ENCODE peak calls at places on chromosomes 1 and 21, in four cellular contexts. H is heart left ventricle; Y is body of pancreas; D is CD8-positive, alpha-beta memory T cell. I is an unnamed sample. For H3K4me1 and H3K9me3, the result is how much of the 10 kb centered on the place peaks cover.

GRCh38 chr1:182739545-182739944 is 50.0 kb upstream of the NPL start:
- DNase-seq in D (no peak), Y (no peak), H (no peak), I (no peak)

GRCh38 chr1:232979596-232979995 is 29.2 kb downstream of the NTPCR start:
- DNase-seq in D (no peak), Y (no peak), H (no peak), I (peak)

GRCh38 chr1:93775224-93775623 is 93.6 kb upstream of the BCAR3 start:
- DNase-seq in H (no peak), D (no peak), Y (no peak), I (no peak)

GRCh38 chr1:233327938-233328660 is 575 bp downstream of the MAP3K21 start:
- DNase-seq in D (peak), H (peak), Y (peak), I (no peak)

GRCh38 chr1:27113861-27114260 is 41.1 kb downstream of the SLC9A1 start:
- DNase-seq in Y (no peak), H (no peak), D (peak), I (no peak)

GRCh38 chr1:53851571-53852282 is 13.6 kb upstream of the NDC1 start:
- DNase-seq in H (no peak), Y (peak), D (no peak), I (no peak)

GRCh38 chr1:98677288-98677687 is 15.8 kb downstream of the SNX7 start:
- DNase-seq in Y (no peak), H (no peak), D (no peak), I (no peak)

GRCh38 chr21:44737706-44738354 is 26.5 kb upstream of the TSPEAR start:
- DNase-seq in Y (no peak), D (no peak), H (no peak), I (no peak)

GRCh38 chr21:42609806-42610205 is 43.6 kb upstream of the PDE9A start:
- DNase-seq in H (no peak), Y (no peak), D (peak), I (no peak)

GRCh38 chr1:107529511-107530149 is 388.8 kb downstream of the NTNG1 start:
- DNase-seq in Y (peak), H (no peak), D (no peak), I (no peak)

GRCh38 chr1:182956708-182957365 is 3.9 kb upstream of the SHCBP1L start:
- DNase-seq in H (no peak), Y (no peak), D (no peak), I (no peak)

GRCh38 chr21:38669186-38669585 is 136.5 kb upstream of the ETS2 start:
- DNase-seq in D (no peak), Y (no peak), H (no peak), I (no peak)

GRCh38 chr1:180182721-180183311 is 28.1 kb downstream of the QSOX1 start:
- DNase-seq in H (no peak), Y (no peak), D (no peak), I (no peak)

GRCh38 chr1:210901981-210902770 is 231.8 kb downstream of the KCNH1 start:
- DNase-seq in Y (no peak), D (no peak), H (no peak), I (no peak)

GRCh38 chr1:19336543-19336942 is 24.4 kb downstream of the SLC66A1 start:
- DNase-seq in D (no peak), H (no peak), Y (no peak), I (no peak)

GRCh38 chr1:154657547-154657946 is 49.6 kb upstream of the ADAR start:
- DNase-seq in D (no peak), H (no peak), Y (peak), I (no peak)

GRCh38 chr1:182829285-182829932 is 9.7 kb upstream of the DHX9 start:
- DNase-seq in Y (no peak), H (no peak), D (no peak), I (no peak)

GRCh38 chr1:28526886-28527285 is 21.0 kb downstream of the RCC1 start:
- DNase-seq in Y (peak), H (no peak), D (no peak), I (no peak)

GRCh38 chr1:164637461-164638375 is 78.7 kb downstream of the PBX1 start:
- DNase-seq in Y (peak), H (peak), D (no peak), I (peak)

GRCh38 chr1:61692155-61692783 is 32.7 kb downstream of the TM2D1 start:
- DNase-seq in D (no peak), Y (no peak), H (no peak), I (no peak)

GRCh38 chr1:184532199-184532598 is 145.4 kb downstream of the C1orf21 start:
- DNase-seq in D (no peak), H (no peak), Y (no peak), I (no peak)

GRCh38 chr1:221862971-221863370 is 121.1 kb upstream of the DUSP10 start:
- DNase-seq in H (no peak), D (no peak), Y (no peak), I (no peak)
- H3K27ac ChIP-seq in H (no peak), D (no peak), Y (no peak), I (no peak)

GRCh38 chr1:201718346-201719202 is 110.4 kb upstream of the IPO9 start:
- DNase-seq in H (no peak), Y (no peak), D (no peak), I (no peak)

GRCh38 chr1:201715351-201715750 is 113.6 kb upstream of the IPO9 start:
- DNase-seq in Y (no peak), H (no peak), D (no peak), I (no peak)

GRCh38 chr1:201715801-201716741 is 112.9 kb upstream of the IPO9 start:
- DNase-seq in D (no peak), Y (peak), H (no peak), I (no peak)

GRCh38 chr1:201716742-201717135 is 112.2 kb upstream of the IPO9 start:
- DNase-seq in D (no peak), Y (no peak), H (no peak), I (no peak)

GRCh38 chr1:201717286-201717685 is 111.7 kb upstream of the IPO9 start:
- DNase-seq in Y (no peak), H (no peak), D (no peak), I (no peak)
- H3K4me1 ChIP-seq in Y (under half), H (half or more), D (under half), I (half or more)

DNA sequence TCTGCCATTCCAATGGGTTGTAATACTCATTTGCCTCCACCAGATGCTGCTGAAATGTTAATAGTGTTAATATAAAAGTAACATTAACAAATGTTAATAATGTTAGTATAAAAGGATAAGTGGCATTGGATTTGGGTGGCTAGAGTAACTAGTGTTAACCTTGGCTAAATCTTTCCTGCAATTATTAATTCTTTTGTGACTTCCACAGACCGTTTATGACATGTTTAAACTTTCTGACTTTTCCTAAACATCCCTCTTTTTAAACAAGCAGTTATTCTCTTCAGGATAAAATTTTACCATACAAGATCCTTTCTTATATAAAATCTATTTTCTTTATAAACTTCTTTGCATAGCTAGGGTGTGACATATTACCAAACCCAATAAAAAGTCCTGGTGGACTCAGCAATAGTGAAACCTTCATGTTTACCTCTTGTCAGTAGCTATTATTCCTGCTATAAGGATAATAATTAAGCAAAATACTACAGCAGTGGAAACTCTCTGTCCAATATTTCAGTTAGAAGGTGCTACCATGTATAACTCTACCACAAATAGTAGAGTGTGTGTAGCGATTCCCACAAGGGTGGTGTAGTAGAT is 41.5 kb downstream of the CCDC30 start:
- DNase-seq in Y (no peak), H (no peak), D (no peak), I (no peak)
- H3K9me3 ChIP-seq in Y (under half), H (half or more), D (under half), I (under half)

DNA sequence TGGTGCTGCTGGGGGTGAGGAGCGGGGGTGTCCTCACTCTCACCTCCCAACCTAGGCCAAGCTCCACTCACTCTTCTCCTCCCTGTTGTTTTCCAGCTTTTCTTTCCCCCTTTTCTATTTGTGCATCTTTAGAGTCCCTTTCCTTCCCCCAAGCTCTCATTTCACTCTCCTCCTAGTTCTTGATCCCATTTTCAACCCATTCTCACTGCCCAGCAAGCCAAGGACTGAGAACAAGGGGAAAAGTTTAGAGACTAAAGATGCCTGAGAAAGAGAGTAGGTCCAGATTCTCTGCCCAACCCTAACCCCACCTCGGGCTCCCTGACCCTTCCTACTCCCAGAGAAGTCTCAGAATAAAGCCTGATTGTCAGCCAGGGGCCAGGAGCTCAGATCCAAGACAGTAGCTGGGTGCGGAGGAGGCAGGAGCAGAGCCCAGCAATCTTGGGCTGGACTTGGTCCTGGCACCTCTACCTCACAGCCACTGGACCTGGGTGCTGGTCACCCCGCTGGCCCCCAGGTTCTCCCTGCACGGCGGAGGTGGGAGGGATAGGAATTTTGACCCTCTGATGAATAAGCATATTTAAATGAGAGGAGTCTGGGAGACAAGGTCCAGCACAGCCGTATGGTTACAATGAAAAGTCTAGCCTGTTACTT is 8.4 kb upstream of the CFAP45 start:
- DNase-seq in D (no peak), Y (no peak), H (no peak), I (no peak)
- H3K27ac ChIP-seq in D (no peak), Y (no peak), H (no peak), I (no peak)

GRCh38 chr1:37795340-37796110 is 1.9 kb downstream of the MANEAL start:
- DNase-seq in H (peak), Y (peak), D (peak), I (no peak)
- H3K4me1 ChIP-seq in H (under half), Y (under half), D (under half), I (under half)

I was measured in right atrium auricular region.